ENCODE peak calls at places on chromosome 22, in eight cellular contexts. D, A, W, M, I, V, Y and U are unnamed samples.

GRCh38 chr22:33639588-33640254 is 280.6 kb downstream of the LARGE1 start:
- DNase-seq in A (no peak), I (no peak), W (no peak), D (no peak), M (no peak), V (no peak), Y (no peak), U (no peak)

GRCh38 chr22:40261783-40262182 is 84.1 kb downstream of the TNRC6B start:
- DNase-seq in V (no peak), W (no peak), D (no peak), A (no peak), M (no peak), Y (peak; percentile 80), I (no peak), U (no peak)

GRCh38 chr22:19691007-19691720 is 23.1 kb upstream of the SEPTIN5 start:
- DNase-seq in W (no peak), Y (no peak), A (no peak), M (no peak), V (no peak), I (no peak), D (no peak), U (no peak)

GRCh38 chr22:23150762-23151161 is 5.5 kb downstream of the RAB36 start:
- DNase-seq in W (no peak), M (no peak), A (no peak), Y (no peak), I (no peak), D (no peak), V (no peak), U (no peak)

GRCh38 chr22:43129426-43130425 is 13.5 kb downstream of the MCAT start:
- DNase-seq in Y (no peak), M (no peak), W (no peak), D (no peak), A (no peak), I (no peak), V (no peak), U (no peak)

GRCh38 chr22:19974233-19974861 is 32.7 kb upstream of the TXNRD2 start:
- DNase-seq in W (peak; percentile 57), M (peak; percentile 90), Y (no peak), V (no peak), I (no peak), A (peak; percentile 75), D (no peak), U (no peak)

GRCh38 chr22:36465232-36466021 is 16.0 kb downstream of the TXN2 start:
- DNase-seq in W (peak; percentile 75), D (peak; percentile 92), M (no peak), A (peak; percentile 31), Y (peak; percentile 93), V (peak; percentile 99), I (peak; percentile 75), U (peak; percentile 90)

GRCh38 chr22:17922925-17923898 is 101.1 kb downstream of the MICAL3 start:
- DNase-seq in W (no peak), D (no peak), I (no peak), V (peak; percentile 46), M (no peak), A (no peak), Y (peak; percentile 80), U (no peak)

GRCh38 chr22:35742342-35743100 is 24.8 kb downstream of the APOL5 start:
- DNase-seq in Y (no peak), M (no peak), D (no peak), W (no peak), V (no peak), I (no peak), A (no peak), U (no peak)

GRCh38 chr22:17841836-17842235 is 67.6 kb upstream of the BID start:
- DNase-seq in A (peak; percentile 27), Y (peak; percentile 95), D (no peak), I (no peak), W (no peak), M (no peak), V (no peak), U (no peak)

GRCh38 chr22:23183107-23183698 is 2.9 kb downstream of the BCR start:
- DNase-seq in Y (no peak), I (peak; percentile 35), W (no peak), A (peak; percentile 47), V (peak; percentile 45), M (peak; percentile 71), D (no peak), U (peak; percentile 57)

GRCh38 chr22:37174964-37175363 is 13.1 kb downstream of the C1QTNF6 start:
- DNase-seq in W (no peak), M (no peak), D (no peak), V (no peak), Y (no peak), A (no peak), I (no peak), U (no peak)

GRCh38 chr22:37173709-37174108 is 14.3 kb downstream of the C1QTNF6 start:
- DNase-seq in M (no peak), I (peak; percentile 47), V (no peak), A (no peak), Y (peak; percentile 25), D (peak; percentile 79), W (no peak), U (peak; percentile 42)

GRCh38 chr22:35043251-35043931 is 22.6 kb upstream of the ISX start:
- DNase-seq in Y (no peak), M (no peak), A (no peak), D (no peak), V (no peak), I (no peak), W (no peak), U (no peak)

GRCh38 chr22:17777005-17777716 is 2.9 kb upstream of the BID start:
- DNase-seq in D (peak; percentile 61), M (no peak), I (no peak), A (peak; percentile 53), V (no peak), W (no peak), Y (peak; percentile 72), U (peak; percentile 44)

GRCh38 chr22:32079110-32080089 is 36.3 kb downstream of the SLC5A1 start:
- DNase-seq in M (no peak), V (peak; percentile 22), W (peak; percentile 65), D (no peak), A (no peak), I (no peak), Y (peak; percentile 50), U (no peak)

GRCh38 chr22:45166935-45167334 is 3.2 kb downstream of the NUP50 start:
- DNase-seq in A (no peak), I (no peak), D (no peak), W (no peak), M (no peak), V (no peak), Y (no peak), U (no peak)

GRCh38 chr22:45170001-45170466 is 6.3 kb downstream of the NUP50 start:
- DNase-seq in A (no peak), Y (no peak), I (no peak), W (no peak), V (no peak), M (no peak), D (no peak), U (no peak)

GRCh38 chr22:45172872-45173585 is 9.3 kb downstream of the NUP50 start:
- DNase-seq in D (no peak), W (no peak), A (no peak), I (no peak), M (no peak), Y (no peak), V (no peak), U (no peak)

DNA sequence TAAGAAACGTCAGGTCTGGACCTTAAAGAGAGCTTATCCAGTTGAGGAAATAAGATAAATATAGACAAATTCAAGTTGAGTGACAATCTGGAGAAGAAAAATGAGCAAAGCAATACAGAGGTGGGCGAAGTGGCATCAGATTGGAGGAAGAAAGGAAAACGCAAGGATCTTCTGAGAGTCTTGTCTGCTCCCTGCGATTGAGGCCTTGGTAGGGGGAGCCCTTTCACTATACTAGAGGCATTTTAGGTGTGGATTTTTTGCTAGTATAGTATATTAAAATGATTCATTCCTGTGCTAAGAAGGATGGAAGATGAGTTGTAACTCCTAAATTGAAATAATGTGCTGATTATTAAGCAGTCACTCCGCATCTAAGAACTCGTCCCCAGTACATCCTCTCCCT is 8.1 kb downstream of the NUP50 start:
- DNase-seq in D (no peak), A (no peak), Y (no peak), V (no peak), W (no peak), M (no peak), I (no peak), U (no peak)
- TF ChIP-seq CTCF in D (no peak), A (no peak), Y (no peak), V (no peak), W (no peak), M (no peak), I (no peak), U (no peak)

GRCh38 chr22:45497268-45497667 is 5.4 kb upstream of the FBLN1 start:
- DNase-seq in W (no peak), M (no peak), D (no peak), Y (no peak), A (no peak), I (no peak), V (no peak), U (no peak)

GRCh38 chr22:45497746-45498145 is 4.9 kb upstream of the FBLN1 start:
- DNase-seq in M (no peak), W (no peak), I (no peak), V (no peak), D (no peak), Y (no peak), A (no peak), U (no peak)

GRCh38 chr22:45493286-45493771 is 9.4 kb upstream of the FBLN1 start:
- DNase-seq in Y (no peak), A (no peak), V (no peak), W (no peak), M (no peak), I (no peak), D (peak; percentile 83), U (no peak)

GRCh38 chr22:45499746-45500145 is 2.9 kb upstream of the FBLN1 start:
- DNase-seq in A (no peak), D (peak; percentile 92), M (no peak), I (peak; percentile 76), W (no peak), V (no peak), Y (no peak), U (peak; percentile 80)

GRCh38 chr22:45496451-45496941 is 6.2 kb upstream of the FBLN1 start:
- DNase-seq in Y (no peak), A (peak; percentile 77), I (no peak), V (no peak), D (peak; percentile 79), W (no peak), M (no peak), U (no peak)
- H3K4me3 ChIP-seq in Y (no peak overlapping the region), A (no peak overlapping the region), I (no peak overlapping the region), V (no peak overlapping the region), D (no peak overlapping the region), W (no peak overlapping the region), M (no peak overlapping the region), U (no peak overlapping the region)

GRCh38 chr22:30304495-30305244 is 15.4 kb upstream of the CASTOR1 start:
- DNase-seq in Y (peak; percentile 51), I (no peak), V (no peak), M (no peak), W (no peak), D (no peak), A (no peak), U (no peak)
- H3K4me1 ChIP-seq in Y (peaks cover 49% of the 10 kb centered on the region), I (peaks cover 99% of the 10 kb centered on the region), V (peaks cover 18% of the 10 kb centered on the region), M (no peaks in the 10 kb centered on the region), W (peaks cover 9% of the 10 kb centered on the region), D (peaks cover 83% of the 10 kb centered on the region), A (peaks cover 5% of the 10 kb centered on the region), U (peaks cover 67% of the 10 kb centered on the region)

DNA sequence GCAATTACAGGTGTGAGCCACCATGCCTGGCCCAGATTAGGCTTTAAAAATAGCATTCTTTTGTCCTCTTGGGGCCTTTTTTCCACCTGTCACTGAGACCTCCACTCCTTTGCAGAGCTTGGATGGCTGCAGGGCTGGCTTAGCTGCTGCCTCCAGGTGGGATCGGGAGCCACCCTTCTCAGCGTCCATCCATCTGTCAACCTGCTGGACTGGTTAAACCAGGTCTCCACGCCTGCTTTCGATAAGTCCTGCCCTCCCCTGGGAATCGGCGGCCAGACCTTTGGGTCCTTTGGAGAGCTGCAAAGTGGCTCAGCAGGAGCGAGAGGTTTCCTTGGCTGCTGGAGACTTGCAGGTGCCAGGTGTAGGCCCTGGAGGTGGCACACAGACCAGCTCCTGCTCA is 23.4 kb upstream of the GRAMD4 start:
- DNase-seq in V (peak; percentile 91), A (no peak), D (no peak), I (no peak), W (no peak), M (no peak), Y (no peak), U (no peak)
- TF ChIP-seq CTCF in V (no peak), A (no peak), D (no peak), I (no peak), W (no peak), M (no peak), Y (no peak), U (no peak)